ENCODE peak calls at places on chromosomes 1 and 21, in eight cellular contexts. B is stomach, R is sigmoid colon, C is GM12878, U is tibial nerve, H is SK-N-SH, G is suprapubic skin, M is transverse colon. F is an unnamed sample. For H3K36me3, the result is how much of the 10 kb centered on the place peaks cover.

GRCh38 chr1:172537827-172538391 is 5.0 kb downstream of the SUCO start:
- DNase-seq in B (no peak), R (no peak), C (no peak), U (no peak), H (peak), G (no peak), M (no peak), F (no peak)

GRCh38 chr1:116724765-116725375 is 29.4 kb upstream of the CD2 start:
- DNase-seq in B (peak), R (no peak), C (no peak), U (no peak), H (peak), G (no peak), M (peak), F (no peak)

GRCh38 chr1:86137458-86137857 is 19.1 kb downstream of the COL24A1 start:
- DNase-seq in B (no peak), R (no peak), C (no peak), U (no peak), H (no peak), G (no peak), M (no peak), F (no peak)

GRCh38 chr1:12230549-12231275 is 882 bp downstream of the VPS13D start:
- DNase-seq in B (peak), R (peak), C (no peak), U (no peak), H (peak), G (peak), M (peak), F (no peak)

GRCh38 chr1:57222307-57222706 is 201.6 kb downstream of the DAB1 start:
- DNase-seq in B (no peak), R (no peak), C (no peak), U (no peak), H (no peak), G (no peak), M (no peak), F (no peak)

GRCh38 chr1:3570081-3570986 is 41.0 kb downstream of the MEGF6 start:
- DNase-seq in B (no peak), R (no peak), C (no peak), U (no peak), H (no peak), G (no peak), M (no peak), F (no peak)

GRCh38 chr1:226821719-226822085 is 48.7 kb upstream of the PSEN2 start:
- DNase-seq in B (no peak), R (no peak), C (no peak), U (no peak), H (peak), G (no peak), M (no peak), F (no peak)

GRCh38 chr1:151829352-151830046 is 2.1 kb downstream of the RORC start:
- DNase-seq in B (no peak), R (no peak), C (no peak), U (no peak), H (no peak), G (no peak), M (no peak), F (no peak)

GRCh38 chr1:9882296-9882944 is 27.6 kb downstream of the CTNNBIP1 start:
- DNase-seq in B (no peak), R (no peak), C (no peak), U (no peak), H (no peak), G (no peak), M (no peak), F (no peak)

GRCh38 chr1:223535261-223535778 is 130.2 kb downstream of the CAPN8 start:
- DNase-seq in B (no peak), R (no peak), C (no peak), U (no peak), H (no peak), G (no peak), M (no peak), F (no peak)

GRCh38 chr1:9244501-9245229 is 10.1 kb downstream of the H6PD start:
- DNase-seq in B (peak), R (no peak), C (no peak), U (no peak), H (no peak), G (no peak), M (peak), F (no peak)

GRCh38 chr1:115134850-115135484 is 45.7 kb upstream of the TSPAN2 start:
- DNase-seq in B (no peak), R (no peak), C (no peak), U (no peak), H (no peak), G (no peak), M (no peak), F (no peak)

GRCh38 chr1:7616953-7617352 is 154.1 kb upstream of the VAMP3 start:
- DNase-seq in B (no peak), R (peak), C (no peak), U (no peak), H (no peak), G (peak), M (no peak), F (no peak)

GRCh38 chr1:6301526-6301925 is 40.6 kb upstream of the GPR153 start:
- DNase-seq in B (no peak), R (no peak), C (no peak), U (no peak), H (no peak), G (no peak), M (no peak), F (no peak)

GRCh38 chr1:187626056-187626455 is 797.3 kb downstream of the PLA2G4A start:
- DNase-seq in B (no peak), R (no peak), C (no peak), U (no peak), H (no peak), G (no peak), M (no peak), F (no peak)

GRCh38 chr1:152188673-152189591 is 29.9 kb upstream of the RPTN start:
- DNase-seq in B (peak), R (peak), C (no peak), U (peak), H (peak), G (peak), M (peak), F (no peak)

GRCh38 chr1:178371236-178371635 is 125.5 kb downstream of the CLEC20A start:
- DNase-seq in B (no peak), R (peak), C (no peak), U (no peak), H (no peak), G (no peak), M (no peak), F (no peak)

GRCh38 chr1:231508941-231509340 is 19.5 kb upstream of the TSNAX start:
- DNase-seq in B (no peak), R (no peak), C (no peak), U (no peak), H (no peak), G (no peak), M (no peak), F (no peak)
- TF ChIP-seq EP300 in B (no peak), R (no peak), C (no peak), U (no peak), H (no peak), G (no peak), M (no peak), F (no peak)

DNA sequence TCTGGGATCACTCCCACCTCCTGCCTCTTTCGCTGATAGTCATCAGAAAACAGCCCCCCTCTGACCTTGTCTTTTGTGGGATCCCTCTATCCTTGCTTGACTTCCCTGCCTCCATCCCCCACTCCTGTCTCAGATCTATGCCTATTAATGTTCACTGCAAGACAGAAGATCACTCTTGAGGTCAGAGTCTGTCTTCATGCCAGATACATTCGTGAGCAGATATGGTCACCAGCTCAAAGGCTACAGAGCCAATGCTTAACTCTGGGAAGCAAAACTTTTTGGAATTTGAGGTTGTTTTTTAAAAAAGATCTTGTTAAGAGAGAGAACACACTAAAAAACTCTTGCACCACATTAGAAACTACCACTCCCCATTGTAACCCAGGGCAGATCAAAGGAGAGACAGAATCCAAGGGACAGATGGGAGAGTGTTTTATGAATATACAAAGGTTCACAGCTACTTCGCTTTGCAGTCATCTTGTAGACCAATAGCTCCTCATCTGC is 17.1 kb upstream of the A3GALT2 start:
- DNase-seq in B (no peak), R (peak), C (no peak), U (no peak), H (no peak), G (no peak), M (no peak), F (no peak)
- H3K36me3 ChIP-seq in B (under half), R (under half), C (under half), U (under half), H (under half), G (under half), M (under half), F (under half)

GRCh38 chr1:31182352-31182751 is 57.3 kb downstream of the NKAIN1 start:
- DNase-seq in B (peak), R (peak), C (no peak), U (peak), H (peak), G (peak), M (peak), F (no peak)
- TF ChIP-seq EP300 in B (no peak), R (no peak), C (no peak), U (peak), H (no peak), G (no peak), M (no peak), F (no peak)

GRCh38 chr21:30268608-30269197 is 14.0 kb downstream of the KRTAP24-1 start:
- DNase-seq in B (no peak), R (no peak), C (no peak), U (no peak), H (peak), G (no peak), M (no peak), F (no peak)

GRCh38 chr21:30269803-30270530 is 12.8 kb downstream of the KRTAP24-1 start:
- DNase-seq in B (no peak), R (no peak), C (no peak), U (no peak), H (no peak), G (no peak), M (no peak), F (no peak)
- H3K36me3 ChIP-seq in B (under half), R (under half), C (under half), U (under half), H (under half), G (under half), M (under half), F (under half)

GRCh38 chr1:221741364-221741970 is 422 bp downstream of the DUSP10 start:
- DNase-seq in B (no peak), R (peak), C (no peak), U (no peak), H (peak), G (peak), M (peak), F (no peak)

GRCh38 chr1:221739018-221739676 is 2.7 kb downstream of the DUSP10 start:
- DNase-seq in B (no peak), R (no peak), C (no peak), U (no peak), H (no peak), G (no peak), M (no peak), F (no peak)

GRCh38 chr1:221740941-221741363 is 937 bp downstream of the DUSP10 start:
- DNase-seq in B (no peak), R (peak), C (no peak), U (no peak), H (peak), G (no peak), M (peak), F (peak)

GRCh38 chr1:221739677-221740025 is 2.2 kb downstream of the DUSP10 start:
- DNase-seq in B (no peak), R (no peak), C (no peak), U (no peak), H (no peak), G (no peak), M (no peak), F (peak)

DNA sequence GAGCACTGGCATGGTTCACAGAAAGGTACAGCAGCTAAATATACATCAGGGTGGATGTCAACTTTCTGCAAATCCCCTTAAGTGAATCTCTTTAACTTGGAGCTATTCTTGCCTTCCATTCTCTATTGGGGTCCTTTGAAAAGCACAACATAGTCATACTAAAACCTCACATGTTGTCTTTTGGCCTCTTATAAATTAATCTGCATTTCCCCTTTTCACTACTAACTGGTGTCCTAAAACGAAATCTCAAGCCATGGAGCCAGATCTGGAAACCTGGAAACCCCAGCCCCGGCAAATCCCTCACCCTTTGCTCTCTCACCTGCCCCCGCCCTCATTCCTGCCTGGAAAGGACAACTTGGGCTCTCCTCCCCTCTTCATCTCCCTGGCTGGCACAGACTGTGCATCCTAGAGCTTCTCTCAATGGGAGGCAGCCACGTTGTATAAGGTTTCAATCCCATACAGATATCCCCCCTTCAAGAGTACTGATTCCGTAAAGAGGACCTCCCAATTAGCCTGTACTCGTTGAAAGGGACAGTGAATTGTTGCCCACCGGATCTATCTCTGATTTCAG is 1.5 kb downstream of the DUSP10 start:
- DNase-seq in B (no peak), R (no peak), C (no peak), U (no peak), H (no peak), G (peak), M (no peak), F (peak)
- TF ChIP-seq EP300 in B (no peak), R (no peak), C (no peak), U (no peak), H (no peak), G (no peak), M (no peak), F (no peak)

GRCh38 chr1:28770601-28771165 is 33.9 kb downstream of the YTHDF2 start:
- DNase-seq in B (no peak), R (no peak), C (no peak), U (no peak), H (no peak), G (no peak), M (no peak), F (no peak)
- H3K36me3 ChIP-seq in B (half or more), R (under half), C (under half), U (half or more), H (under half), G (under half), M (under half), F (under half)

GRCh38 chr1:50424045-50424939 is 1.0 kb upstream of the DMRTA2 start:
- DNase-seq in B (no peak), R (no peak), C (no peak), U (no peak), H (peak), G (no peak), M (no peak), F (peak)
- TF ChIP-seq EP300 in B (no peak), R (no peak), C (no peak), U (peak), H (no peak), G (no peak), M (no peak), F (no peak)

DNA sequence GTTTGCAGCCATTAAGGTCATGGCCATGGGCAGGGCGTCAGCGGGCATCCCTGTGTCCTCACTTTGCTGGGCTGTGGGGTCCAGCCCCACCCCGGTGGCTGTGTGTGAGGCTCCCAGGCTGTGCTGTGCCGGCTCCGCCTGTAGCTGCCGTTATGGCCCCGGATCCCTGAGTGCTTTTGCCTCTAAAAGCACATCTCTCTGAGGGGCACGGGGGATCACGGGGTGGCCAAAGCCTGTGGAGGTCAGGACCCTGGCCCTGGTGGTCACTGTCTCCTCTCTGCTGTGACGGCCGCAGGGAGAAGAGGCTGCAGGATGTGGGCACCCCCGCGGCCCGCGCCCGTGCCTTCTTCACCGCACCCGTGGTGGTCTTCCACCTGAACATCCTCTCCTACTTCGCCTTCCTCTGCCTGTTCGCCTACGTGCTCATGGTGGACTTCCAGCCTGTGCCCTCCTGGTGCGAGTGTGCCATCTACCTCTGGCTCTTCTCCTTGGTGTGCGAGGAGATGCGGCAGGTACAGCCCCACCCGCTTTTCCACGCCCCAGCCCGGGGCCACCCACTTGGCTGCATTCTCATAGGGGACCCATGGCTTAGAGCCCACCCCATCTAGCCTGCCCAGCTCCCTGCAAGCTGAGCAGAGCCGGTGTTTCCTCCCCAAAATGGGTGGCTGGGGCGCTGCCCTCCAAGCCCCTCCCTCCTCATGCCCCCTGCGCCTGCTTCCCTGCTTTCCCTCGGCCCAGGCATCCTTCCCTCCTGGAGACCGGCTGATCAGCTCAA is 48.2 kb downstream of the TRPM2 start:
- DNase-seq in B (no peak), R (no peak), C (no peak), U (no peak), H (peak), G (no peak), M (no peak), F (no peak)
- H3K36me3 ChIP-seq in B (under half), R (under half), C (under half), U (under half), H (under half), G (under half), M (under half), F (under half)

DNA sequence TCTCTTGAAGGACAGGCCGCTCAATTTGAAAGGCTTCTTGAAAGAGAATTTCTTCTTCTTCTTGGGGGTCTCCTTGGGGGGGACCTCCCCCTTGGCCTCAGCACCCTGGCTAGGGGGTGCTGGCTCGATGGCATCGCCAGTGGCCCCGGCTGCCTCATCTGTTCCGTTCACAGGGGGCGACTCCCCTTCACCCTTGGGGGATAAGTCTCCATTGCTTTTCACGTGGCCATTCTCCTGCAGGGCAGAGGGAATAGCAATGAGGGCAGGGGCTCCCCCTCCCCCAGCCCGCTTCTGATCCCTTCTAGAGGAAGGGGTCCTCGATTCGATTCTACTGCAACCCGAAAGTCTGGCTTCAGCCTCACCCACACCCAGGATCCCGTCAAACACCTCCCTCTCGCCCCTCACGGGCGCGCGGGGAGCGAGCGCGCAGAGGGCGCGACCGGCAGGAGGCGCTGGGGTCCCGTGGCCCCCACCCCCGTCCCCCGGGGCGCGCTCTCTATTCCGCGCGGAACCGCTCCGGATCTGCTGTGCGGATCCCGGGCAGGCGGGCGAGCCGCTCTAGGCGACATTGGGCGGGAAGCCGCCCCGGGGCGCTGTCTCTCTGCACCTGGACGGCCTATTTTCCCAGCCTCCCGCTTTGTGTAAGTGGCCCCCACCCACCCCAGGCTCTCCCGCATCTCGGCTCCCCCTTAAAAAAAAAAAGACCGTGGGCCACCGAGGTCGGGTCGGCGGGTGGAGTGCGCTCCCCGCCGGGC is 992 bp downstream of the MARCKSL1 start:
- DNase-seq in B (peak), R (peak), C (no peak), U (no peak), H (peak), G (no peak), M (peak), F (no peak)
- TF ChIP-seq EP300 in B (no peak), R (no peak), C (no peak), U (peak), H (no peak), G (no peak), M (no peak), F (no peak)

GRCh38 chr1:31669433-31669785 is 24.7 kb upstream of the PEF1 start:
- DNase-seq in B (no peak), R (no peak), C (no peak), U (no peak), H (peak), G (no peak), M (no peak), F (no peak)
- H3K36me3 ChIP-seq in B (under half), R (under half), C (under half), U (under half), H (under half), G (under half), M (under half), F (under half)

F was measured in esophagus muscularis mucosa.